ENCODE peak calls at places on chromosome 3, in ten cellular contexts. One of them, this sample, is unnamed.

GRCh38 chr3:48024401-48024800 is 8.2 kb upstream of the MAP4 start:
- DNase-seq in A172: no peak
- DNase-seq in left ventricle myocardium inferior: no peak
- DNase-seq in activated naive CD8-positive, alpha-beta T cell treated with anti-CD3 and anti-CD28 coated beads for 36 hours: no peak
- DNase-seq in psoas muscle: no peak
- DNase-seq in stromal cell of bone marrow: no peak
- DNase-seq in HT-29: no peak
- DNase-seq in hypothalamus: no peak
- DNase-seq in GM12878: no peak
- DNase-seq in tibial nerve: no peak
- DNase-seq in this sample: no peak

GRCh38 chr3:40366203-40367162 is 20.5 kb upstream of the ENTPD3 start:
- DNase-seq in A172: no peak
- DNase-seq in stromal cell of bone marrow: peak
- DNase-seq in hypothalamus: no peak
- DNase-seq in HT-29: no peak
- DNase-seq in left ventricle myocardium inferior: no peak
- DNase-seq in activated naive CD8-positive, alpha-beta T cell treated with anti-CD3 and anti-CD28 coated beads for 36 hours: no peak
- DNase-seq in GM12878: no peak
- DNase-seq in tibial nerve: no peak
- DNase-seq in psoas muscle: no peak
- DNase-seq in this sample: no peak

GRCh38 chr3:70358978-70359580 is 46.6 kb upstream of the MDFIC2 start:
- DNase-seq in activated naive CD8-positive, alpha-beta T cell treated with anti-CD3 and anti-CD28 coated beads for 36 hours: no peak
- DNase-seq in HT-29: peak
- DNase-seq in left ventricle myocardium inferior: no peak
- DNase-seq in hypothalamus: no peak
- DNase-seq in tibial nerve: peak
- DNase-seq in psoas muscle: no peak
- DNase-seq in GM12878: no peak
- DNase-seq in A172: peak
- DNase-seq in stromal cell of bone marrow: peak
- DNase-seq in this sample: no peak

GRCh38 chr3:23840521-23840920 is 34.8 kb downstream of the UBE2E1 start:
- DNase-seq in left ventricle myocardium inferior: no peak
- DNase-seq in psoas muscle: no peak
- DNase-seq in hypothalamus: no peak
- DNase-seq in A172: no peak
- DNase-seq in GM12878: no peak
- DNase-seq in activated naive CD8-positive, alpha-beta T cell treated with anti-CD3 and anti-CD28 coated beads for 36 hours: no peak
- DNase-seq in tibial nerve: no peak
- DNase-seq in HT-29: no peak
- DNase-seq in stromal cell of bone marrow: no peak
- DNase-seq in this sample: no peak

GRCh38 chr3:25592510-25592968 is 72.2 kb downstream of the TOP2B start:
- DNase-seq in tibial nerve: peak
- DNase-seq in activated naive CD8-positive, alpha-beta T cell treated with anti-CD3 and anti-CD28 coated beads for 36 hours: no peak
- DNase-seq in HT-29: no peak
- DNase-seq in A172: peak
- DNase-seq in hypothalamus: no peak
- DNase-seq in psoas muscle: peak
- DNase-seq in stromal cell of bone marrow: peak
- DNase-seq in GM12878: no peak
- DNase-seq in left ventricle myocardium inferior: peak
- DNase-seq in this sample: peak

GRCh38 chr3:194937751-194938358 is 252.2 kb downstream of the FAM43A start:
- DNase-seq in GM12878: no peak
- DNase-seq in left ventricle myocardium inferior: no peak
- DNase-seq in psoas muscle: no peak
- DNase-seq in HT-29: no peak
- DNase-seq in activated naive CD8-positive, alpha-beta T cell treated with anti-CD3 and anti-CD28 coated beads for 36 hours: no peak
- DNase-seq in stromal cell of bone marrow: no peak
- DNase-seq in hypothalamus: no peak
- DNase-seq in A172: no peak
- DNase-seq in tibial nerve: no peak
- DNase-seq in this sample: no peak

GRCh38 chr3:39064646-39065045 is 12.8 kb downstream of the WDR48 start:
- DNase-seq in GM12878: no peak
- DNase-seq in tibial nerve: no peak
- DNase-seq in psoas muscle: no peak
- DNase-seq in HT-29: no peak
- DNase-seq in hypothalamus: no peak
- DNase-seq in stromal cell of bone marrow: peak
- DNase-seq in left ventricle myocardium inferior: no peak
- DNase-seq in activated naive CD8-positive, alpha-beta T cell treated with anti-CD3 and anti-CD28 coated beads for 36 hours: no peak
- DNase-seq in A172: no peak
- DNase-seq in this sample: no peak

GRCh38 chr3:72487946-72488735 is 360.1 kb downstream of the SHQ1 start:
- DNase-seq in psoas muscle: no peak
- DNase-seq in A172: no peak
- DNase-seq in stromal cell of bone marrow: no peak
- DNase-seq in tibial nerve: no peak
- DNase-seq in activated naive CD8-positive, alpha-beta T cell treated with anti-CD3 and anti-CD28 coated beads for 36 hours: no peak
- DNase-seq in GM12878: no peak
- DNase-seq in left ventricle myocardium inferior: no peak
- DNase-seq in HT-29: no peak
- DNase-seq in hypothalamus: no peak
- DNase-seq in this sample: no peak

GRCh38 chr3:56673781-56674457 is 9.1 kb downstream of the TASOR start:
- DNase-seq in GM12878: no peak
- DNase-seq in activated naive CD8-positive, alpha-beta T cell treated with anti-CD3 and anti-CD28 coated beads for 36 hours: no peak
- DNase-seq in tibial nerve: no peak
- DNase-seq in stromal cell of bone marrow: no peak
- DNase-seq in hypothalamus: no peak
- DNase-seq in left ventricle myocardium inferior: no peak
- DNase-seq in psoas muscle: no peak
- DNase-seq in HT-29: no peak
- DNase-seq in A172: no peak
- DNase-seq in this sample: no peak

GRCh38 chr3:171013822-171014748 is 12.4 kb downstream of the SLC2A2 start:
- DNase-seq in A172: no peak
- DNase-seq in GM12878: no peak
- DNase-seq in hypothalamus: no peak
- DNase-seq in stromal cell of bone marrow: no peak
- DNase-seq in left ventricle myocardium inferior: no peak
- DNase-seq in psoas muscle: no peak
- DNase-seq in tibial nerve: no peak
- DNase-seq in HT-29: no peak
- DNase-seq in activated naive CD8-positive, alpha-beta T cell treated with anti-CD3 and anti-CD28 coated beads for 36 hours: no peak
- DNase-seq in this sample: no peak

GRCh38 chr3:150376001-150376848 is 31.9 kb upstream of the TSC22D2 start:
- DNase-seq in HT-29: no peak
- DNase-seq in GM12878: no peak
- DNase-seq in hypothalamus: no peak
- DNase-seq in psoas muscle: no peak
- DNase-seq in tibial nerve: no peak
- DNase-seq in A172: no peak
- DNase-seq in stromal cell of bone marrow: peak
- DNase-seq in left ventricle myocardium inferior: no peak
- DNase-seq in activated naive CD8-positive, alpha-beta T cell treated with anti-CD3 and anti-CD28 coated beads for 36 hours: no peak
- DNase-seq in this sample: no peak

GRCh38 chr3:57793737-57794187 is 37.7 kb downstream of the SLMAP start:
- DNase-seq in activated naive CD8-positive, alpha-beta T cell treated with anti-CD3 and anti-CD28 coated beads for 36 hours: no peak
- DNase-seq in stromal cell of bone marrow: no peak
- DNase-seq in A172: peak
- DNase-seq in left ventricle myocardium inferior: no peak
- DNase-seq in GM12878: no peak
- DNase-seq in hypothalamus: no peak
- DNase-seq in psoas muscle: no peak
- DNase-seq in HT-29: no peak
- DNase-seq in tibial nerve: no peak
- DNase-seq in this sample: no peak

GRCh38 chr3:135078283-135078682 is 283.2 kb downstream of the EPHB1 start:
- DNase-seq in activated naive CD8-positive, alpha-beta T cell treated with anti-CD3 and anti-CD28 coated beads for 36 hours: no peak
- DNase-seq in stromal cell of bone marrow: no peak
- DNase-seq in HT-29: no peak
- DNase-seq in GM12878: no peak
- DNase-seq in tibial nerve: no peak
- DNase-seq in A172: no peak
- DNase-seq in left ventricle myocardium inferior: no peak
- DNase-seq in hypothalamus: no peak
- DNase-seq in psoas muscle: no peak
- DNase-seq in this sample: no peak

GRCh38 chr3:56826831-56827722 is 25.3 kb upstream of the ARHGEF3 start:
- DNase-seq in left ventricle myocardium inferior: no peak
- DNase-seq in activated naive CD8-positive, alpha-beta T cell treated with anti-CD3 and anti-CD28 coated beads for 36 hours: no peak
- DNase-seq in GM12878: no peak
- DNase-seq in hypothalamus: no peak
- DNase-seq in stromal cell of bone marrow: no peak
- DNase-seq in tibial nerve: no peak
- DNase-seq in psoas muscle: no peak
- DNase-seq in A172: no peak
- DNase-seq in HT-29: no peak
- DNase-seq in this sample: no peak

GRCh38 chr3:162777118-162777517 is 1280.5 kb downstream of the OTOL1 start:
- DNase-seq in HT-29: peak
- DNase-seq in hypothalamus: no peak
- DNase-seq in GM12878: no peak
- DNase-seq in left ventricle myocardium inferior: no peak
- DNase-seq in stromal cell of bone marrow: no peak
- DNase-seq in activated naive CD8-positive, alpha-beta T cell treated with anti-CD3 and anti-CD28 coated beads for 36 hours: no peak
- DNase-seq in A172: peak
- DNase-seq in tibial nerve: no peak
- DNase-seq in psoas muscle: no peak
- DNase-seq in this sample: no peak

GRCh38 chr3:142459929-142460328 is 12.1 kb upstream of the XRN1 start:
- DNase-seq in hypothalamus: no peak
- DNase-seq in psoas muscle: no peak
- DNase-seq in left ventricle myocardium inferior: no peak
- DNase-seq in activated naive CD8-positive, alpha-beta T cell treated with anti-CD3 and anti-CD28 coated beads for 36 hours: no peak
- DNase-seq in HT-29: no peak
- DNase-seq in GM12878: no peak
- DNase-seq in A172: no peak
- DNase-seq in tibial nerve: no peak
- DNase-seq in stromal cell of bone marrow: no peak
- DNase-seq in this sample: no peak

GRCh38 chr3:42689421-42690014 is 4.2 kb downstream of the KLHL40 start:
- DNase-seq in stromal cell of bone marrow: no peak
- DNase-seq in hypothalamus: no peak
- DNase-seq in A172: no peak
- DNase-seq in GM12878: no peak
- DNase-seq in HT-29: no peak
- DNase-seq in tibial nerve: no peak
- DNase-seq in psoas muscle: no peak
- DNase-seq in activated naive CD8-positive, alpha-beta T cell treated with anti-CD3 and anti-CD28 coated beads for 36 hours: no peak
- DNase-seq in left ventricle myocardium inferior: peak
- DNase-seq in this sample: no peak

GRCh38 chr3:178406206-178406605 is 130.0 kb upstream of the KCNMB2 start:
- DNase-seq in activated naive CD8-positive, alpha-beta T cell treated with anti-CD3 and anti-CD28 coated beads for 36 hours: no peak
- DNase-seq in tibial nerve: no peak
- DNase-seq in A172: no peak
- DNase-seq in hypothalamus: no peak
- DNase-seq in GM12878: no peak
- DNase-seq in stromal cell of bone marrow: no peak
- DNase-seq in left ventricle myocardium inferior: no peak
- DNase-seq in psoas muscle: no peak
- DNase-seq in HT-29: no peak
- DNase-seq in this sample: no peak